ENCODE peak calls at places on chromosomes 4 and X, in six cellular contexts. R is mammary epithelial cell, M is transverse colon, W is cardiac muscle cell, X is left lung, B is stomach. I is an unnamed sample. For H3K4me1 and H3K36me3, the result is how much of the 10 kb centered on the place peaks cover.

GRCh38 chrX:109384569-109385174 is 97.2 kb downstream of the GUCY2F start:
- DNase-seq in R (no peak), M (no peak), W (peak), X (no peak), B (no peak), I (no peak)

GRCh38 chr4:20272411-20272872 is 20.7 kb downstream of the SLIT2 start:
- DNase-seq in R (no peak), M (no peak), W (no peak), X (no peak), B (no peak), I (no peak)

GRCh38 chr4:86557526-86557925 is 36.6 kb upstream of the PTPN13 start:
- DNase-seq in R (peak), M (no peak), W (no peak), X (no peak), B (no peak), I (no peak)

GRCh38 chr4:137390141-137390540 is 142.2 kb downstream of the PCDH18 start:
- DNase-seq in R (no peak), M (no peak), W (no peak), X (no peak), B (no peak), I (no peak)

GRCh38 chr4:125456075-125456474 is 141.3 kb downstream of the FAT4 start:
- DNase-seq in R (no peak), M (peak), W (no peak), X (no peak), B (no peak), I (no peak)

GRCh38 chrX:120769576-120770341 is 105.9 kb downstream of the CT47B1 start:
- DNase-seq in R (peak), M (no peak), W (peak), X (no peak), B (no peak), I (no peak)

GRCh38 chr4:123352240-123352945 is 44.2 kb upstream of the SPRY1 start:
- DNase-seq in R (peak), M (no peak), W (no peak), X (no peak), B (no peak), I (no peak)

GRCh38 chr4:16991455-16991854 is 93.0 kb upstream of the LDB2 start:
- DNase-seq in R (no peak), M (no peak), W (no peak), X (no peak), B (no peak), I (no peak)

DNA sequence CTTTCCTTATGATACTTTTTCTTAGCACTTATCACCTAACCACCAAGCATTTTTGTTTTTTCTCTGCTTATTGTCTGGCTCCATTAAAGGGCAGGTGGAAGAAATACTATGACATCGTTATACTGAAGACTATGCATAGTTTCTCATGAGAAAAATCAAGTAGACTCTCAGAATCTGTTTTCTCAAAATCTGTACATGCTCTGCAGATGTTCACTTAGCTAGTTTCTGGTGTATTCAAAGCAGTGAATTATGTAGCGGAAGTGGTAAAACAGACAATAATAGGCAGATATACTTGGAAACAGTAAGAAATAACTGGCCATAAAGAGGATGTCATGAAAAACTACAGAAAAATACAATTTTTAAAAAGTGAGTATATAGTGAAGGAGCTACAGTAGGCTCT is 146.0 kb downstream of the STIM2 start:
- DNase-seq in R (no peak), M (no peak), W (no peak), X (no peak), B (no peak), I (no peak)
- H3K4me1 ChIP-seq in R (under half), M (under half), W (under half), X (under half), B (under half), I (under half)

DNA sequence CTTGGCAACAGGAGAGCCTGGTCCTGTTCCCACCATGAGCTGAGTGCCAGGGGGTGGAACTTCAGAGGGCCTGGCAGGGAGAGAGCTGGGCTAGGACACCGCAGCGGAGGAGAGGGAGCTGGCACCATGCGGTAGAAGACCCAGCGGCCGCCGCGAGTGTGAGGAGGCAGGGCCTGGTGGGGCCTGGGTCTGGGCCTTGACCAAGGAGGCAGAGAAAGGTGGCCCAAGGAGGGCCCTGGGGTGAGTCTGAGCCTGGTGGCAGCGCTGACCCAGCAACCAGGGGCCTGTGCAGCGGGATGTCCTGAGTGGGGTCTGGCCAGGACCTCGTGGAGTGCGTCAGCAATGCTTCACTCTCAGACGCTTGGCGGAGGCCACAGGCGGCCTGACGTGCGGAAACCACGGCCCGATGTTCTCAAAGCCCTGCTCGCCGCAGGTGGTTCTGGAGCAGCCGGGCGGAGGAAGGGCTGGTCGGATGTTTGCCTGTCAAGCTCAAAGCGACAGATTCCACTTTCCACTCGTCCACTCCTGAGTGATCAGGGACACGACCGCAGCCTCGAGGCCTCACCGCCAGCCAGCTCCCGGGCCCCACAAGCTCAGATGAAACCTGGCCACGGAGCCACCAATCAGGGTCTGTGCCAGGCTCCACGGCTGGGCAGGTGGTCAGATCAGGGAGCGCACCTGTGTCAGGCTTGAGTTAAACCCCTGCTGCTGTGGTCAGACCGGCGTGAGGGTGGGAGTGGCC is 20.8 kb downstream of the ATP5ME start:
- DNase-seq in R (no peak), M (no peak), W (no peak), X (peak), B (no peak), I (peak)
- H3K4me3 ChIP-seq in R (no peak), M (no peak), W (no peak), X (no peak), B (no peak), I (no peak)

DNA sequence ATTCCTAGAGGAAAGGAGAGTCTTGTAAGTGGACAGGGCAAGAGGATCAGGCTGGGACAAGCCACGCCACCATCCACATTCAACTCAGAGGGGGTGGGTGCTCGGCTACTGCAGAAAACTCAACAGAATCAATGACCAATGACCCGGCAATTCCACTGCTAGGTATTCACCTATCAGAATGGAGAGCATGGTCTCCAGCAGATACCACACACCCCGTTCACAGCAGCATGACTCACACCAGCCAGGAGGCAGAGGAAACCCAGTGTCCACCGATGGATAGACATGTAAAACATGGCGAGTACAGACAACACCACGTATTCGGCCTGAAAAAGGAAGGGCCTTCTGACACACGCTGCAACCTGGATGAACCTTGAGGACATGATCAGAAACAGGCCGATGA is 175.9 kb downstream of the AFAP1 start:
- DNase-seq in R (peak), M (no peak), W (no peak), X (no peak), B (no peak), I (peak)
- H3K36me3 ChIP-seq in R (under half), M (under half), W (under half), X (under half), B (half or more), I (under half)

DNA sequence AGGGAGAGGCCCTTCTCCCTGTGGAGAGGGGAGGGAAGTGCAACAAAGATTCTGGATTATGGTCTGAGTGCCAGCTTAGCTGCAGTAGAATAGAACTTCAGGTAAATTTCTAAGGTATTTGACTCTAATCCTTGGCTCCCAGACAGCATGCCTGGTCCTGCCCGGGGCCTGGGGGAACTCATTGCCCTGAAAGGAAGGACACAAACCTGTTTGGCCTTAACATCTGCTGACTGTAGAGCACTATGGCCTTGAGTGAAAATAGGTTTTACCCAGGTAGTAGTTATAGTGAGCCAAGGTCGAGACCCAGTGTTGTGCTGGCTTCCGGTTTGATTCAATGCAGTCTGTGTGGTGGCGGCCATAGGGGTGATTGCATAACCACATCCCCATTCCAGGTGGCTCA is 64.4 kb downstream of the RPS6KA6 start:
- DNase-seq in R (peak), M (no peak), W (no peak), X (no peak), B (no peak), I (no peak)
- H3K4me1 ChIP-seq in R (under half), M (under half), W (under half), X (under half), B (under half), I (under half)

DNA sequence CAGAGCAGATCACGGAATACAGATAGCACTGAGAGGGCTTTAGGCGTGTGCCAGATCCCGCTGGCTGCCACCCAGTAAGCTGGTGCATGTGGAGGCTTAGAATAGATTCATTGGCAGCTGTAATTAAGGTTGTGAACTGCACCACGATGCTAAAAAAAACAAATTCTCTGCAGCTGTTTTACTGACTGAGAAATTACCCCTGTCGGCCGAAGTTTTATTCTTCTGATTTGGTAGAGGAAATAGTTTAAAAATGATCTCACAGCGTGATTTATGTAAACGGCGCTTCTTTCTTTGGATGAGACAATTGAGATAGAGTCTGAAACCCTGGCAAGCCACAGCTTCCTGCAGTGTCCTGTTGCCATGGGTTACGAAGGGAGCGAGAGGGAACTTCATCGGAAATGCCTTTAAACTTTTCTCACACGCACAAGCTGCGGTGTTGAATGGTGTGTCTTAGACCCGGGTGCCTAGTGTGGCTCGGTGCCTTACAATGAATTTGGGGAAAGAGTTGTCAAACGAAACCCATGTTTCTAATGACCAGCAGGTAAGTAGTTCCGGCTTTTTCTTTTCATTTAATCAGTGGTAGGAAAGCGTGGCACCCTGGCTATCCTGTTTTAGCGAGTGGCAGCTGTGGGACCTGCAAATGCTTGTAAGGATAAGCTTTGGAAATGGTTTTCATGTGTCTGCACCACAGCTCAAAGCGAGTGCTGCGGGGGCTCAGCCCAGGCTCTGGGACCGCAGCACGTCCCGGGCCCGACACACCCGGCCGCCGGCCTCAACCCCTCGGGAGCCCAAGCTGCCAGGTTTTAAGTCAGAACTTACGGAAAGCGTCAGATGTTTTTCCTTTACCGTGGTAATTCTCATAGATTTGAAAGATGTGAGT is 71.7 kb upstream of the HGFAC start:
- DNase-seq in R (peak), M (no peak), W (peak), X (peak), B (no peak), I (no peak)
- H3K4me3 ChIP-seq in R (no peak), M (no peak), W (no peak), X (no peak), B (peak), I (no peak)

DNA sequence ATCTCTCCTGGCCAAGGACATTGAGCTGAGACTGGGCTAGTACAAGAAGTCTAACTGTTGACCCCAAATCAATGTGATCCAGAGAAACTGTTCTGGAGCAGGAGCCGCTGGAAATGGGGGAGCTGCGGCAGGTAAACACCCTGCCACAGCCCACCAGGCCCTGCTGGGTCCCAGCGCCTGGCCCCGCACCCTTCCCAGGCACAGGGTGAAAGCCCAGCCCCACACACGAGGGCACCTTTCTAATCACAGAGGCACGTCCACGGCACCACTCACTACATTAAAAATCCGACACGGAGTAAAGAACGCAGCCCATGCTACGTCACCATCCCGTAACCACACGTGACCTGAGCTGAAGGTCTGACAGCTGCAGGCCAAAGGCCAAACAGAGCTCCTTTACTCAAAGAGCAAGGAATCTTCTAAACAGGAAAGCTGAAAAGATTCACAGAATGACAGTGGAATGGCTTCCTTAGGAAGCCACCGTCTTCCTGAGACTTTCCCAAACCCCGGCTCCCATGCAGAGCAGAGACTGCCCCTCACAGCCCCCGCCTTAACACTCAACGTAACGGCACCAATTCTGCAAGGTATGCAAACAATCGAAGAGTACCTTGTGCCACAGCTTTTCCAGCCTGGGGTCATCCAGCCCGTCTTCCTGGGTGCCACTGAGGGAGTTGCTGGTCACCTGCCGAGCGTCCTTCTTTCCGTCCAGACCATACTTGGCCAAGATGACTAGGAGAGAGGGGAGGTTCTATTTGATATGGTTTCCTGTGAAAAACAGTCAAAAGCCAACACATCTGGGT is 12.6 kb downstream of the LRPAP1 start:
- DNase-seq in R (no peak), M (peak), W (no peak), X (peak), B (no peak), I (peak)
- H3K36me3 ChIP-seq in R (under half), M (under half), W (under half), X (under half), B (half or more), I (under half)

GRCh38 chr4:143369556-143369955 is 32.9 kb downstream of the GAB1 start:
- DNase-seq in R (no peak), M (no peak), W (no peak), X (no peak), B (no peak), I (no peak)

GRCh38 chr4:143367863-143368262 is 31.2 kb downstream of the GAB1 start:
- DNase-seq in R (no peak), M (no peak), W (no peak), X (no peak), B (no peak), I (no peak)

GRCh38 chr4:143374771-143375170 is 38.1 kb downstream of the GAB1 start:
- DNase-seq in R (no peak), M (no peak), W (no peak), X (no peak), B (no peak), I (no peak)

GRCh38 chr4:143375326-143376073 is 38.8 kb downstream of the GAB1 start:
- DNase-seq in R (no peak), M (peak), W (peak), X (no peak), B (no peak), I (no peak)

GRCh38 chr4:143372093-143372915 is 35.6 kb downstream of the GAB1 start:
- DNase-seq in R (no peak), M (no peak), W (no peak), X (no peak), B (no peak), I (no peak)
- H3K4me1 ChIP-seq in R (under half), M (under half), W (under half), X (under half), B (under half), I (under half)

DNA sequence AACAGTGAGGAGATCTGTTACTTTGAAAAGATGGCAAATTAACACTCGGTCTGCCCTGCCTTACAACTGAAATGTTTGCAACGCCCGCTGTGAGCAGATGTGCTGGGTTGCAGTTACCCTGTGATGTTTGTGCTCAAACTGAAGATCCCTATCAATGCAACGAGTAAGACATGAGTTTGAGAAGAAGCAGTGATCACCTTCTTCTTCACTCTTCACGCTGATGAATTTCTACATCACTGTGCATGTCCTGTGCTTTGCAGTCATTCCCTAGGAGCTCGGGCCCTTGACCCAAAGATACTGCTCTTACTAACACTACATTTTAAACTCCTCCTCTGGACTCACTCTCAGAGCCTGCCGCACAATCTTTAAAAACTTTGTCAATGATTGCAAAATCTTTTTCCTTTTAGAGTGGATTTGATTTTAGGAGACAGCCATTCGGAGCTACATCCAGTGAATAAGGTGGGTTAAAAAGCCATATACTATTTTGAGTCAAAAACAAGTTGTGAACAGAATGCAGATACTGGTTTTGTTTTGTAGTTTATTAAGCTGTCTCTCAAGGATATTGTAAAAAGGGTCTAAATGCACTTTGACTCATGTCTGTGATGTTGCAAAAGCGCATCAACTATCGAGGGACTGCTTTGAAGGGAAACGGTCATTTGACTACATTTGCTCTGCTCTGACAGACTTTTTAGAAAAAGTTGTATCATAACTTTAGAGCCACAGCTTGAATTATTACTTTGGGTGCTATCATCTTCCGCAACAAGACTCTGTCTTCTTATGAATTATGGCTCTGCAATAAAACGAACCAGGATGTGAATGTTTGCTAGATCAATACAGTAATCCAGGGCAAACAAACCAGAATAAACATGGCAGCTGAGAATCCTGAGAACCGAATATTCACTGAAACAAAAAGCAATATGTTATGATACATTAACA is 5.7 kb upstream of the RHOH start:
- DNase-seq in R (no peak), M (no peak), W (no peak), X (no peak), B (no peak), I (no peak)
- H3K4me3 ChIP-seq in R (no peak), M (no peak), W (no peak), X (no peak), B (no peak), I (no peak)

GRCh38 chr4:38694330-38694729 is 30.3 kb downstream of the KLF3 start:
- DNase-seq in R (no peak), M (no peak), W (no peak), X (no peak), B (no peak), I (no peak)
- H3K36me3 ChIP-seq in R (half or more), M (under half), W (under half), X (under half), B (half or more), I (under half)

I was measured in aorta.